ENCODE peak calls at places on chromosomes 1 and 21, in nine cellular contexts. T is right lobe of liver; N is mammary epithelial cell; Q is stimulated activated CD8-positive, alpha-beta memory T cell treated with anti-CD3 and anti-CD28 coated beads, Interleukin-15, amount 100 ng/mL, for 48 hours; L is T47D; F is neural crest cell; I is hepatocyte; J is ecto neural progenitor cell; P is cardiac septum. W is an unnamed sample.

GRCh38 chr1:25484533-25484932 is 53.8 kb downstream of the MACO1 start:
- DNase-seq in T (no peak), N (no peak), Q (no peak), L (no peak), F (no peak), I (no peak), J (no peak), P (no peak), W (no peak)

GRCh38 chr1:6832789-6833188 is 47.5 kb downstream of the CAMTA1 start:
- DNase-seq in T (no peak), N (no peak), Q (no peak), L (no peak), F (no peak), I (no peak), J (no peak), P (no peak), W (peak; percentile 5)

GRCh38 chr1:211843018-211843417 is 12.5 kb upstream of the LPGAT1 start:
- DNase-seq in T (no peak), N (no peak), Q (no peak), L (no peak), F (no peak), I (no peak), J (no peak), P (no peak), W (no peak)

GRCh38 chr1:162279099-162279498 is 97.6 kb downstream of the SPATA46 start:
- DNase-seq in T (no peak), N (no peak), Q (no peak), L (no peak), F (no peak), I (no peak), J (no peak), P (no peak), W (no peak)

GRCh38 chr1:228943436-228943835 is 208.2 kb downstream of the RHOU start:
- DNase-seq in T (no peak), N (no peak), Q (no peak), L (no peak), F (no peak), I (no peak), J (no peak), P (no peak), W (no peak)

GRCh38 chr1:94068096-94068830 is 52.7 kb downstream of the ABCA4 start:
- DNase-seq in T (no peak), N (peak; percentile 48), Q (no peak), L (peak; percentile 57), F (no peak), I (peak; percentile 62), J (no peak), P (no peak), W (no peak)

GRCh38 chr1:200296091-200296661 is 113.7 kb downstream of the ZNF281 start:
- DNase-seq in T (no peak), N (no peak), Q (no peak), L (peak; percentile 86), F (no peak), I (peak; percentile 33), J (no peak), P (no peak), W (no peak)

GRCh38 chr1:25952851-25953401 is 44.9 kb downstream of the PAFAH2 start:
- DNase-seq in T (no peak), N (no peak), Q (no peak), L (no peak), F (no peak), I (no peak), J (no peak), P (peak; percentile 77), W (no peak)

GRCh38 chr1:101360506-101360905 is 123.7 kb downstream of the S1PR1 start:
- DNase-seq in T (no peak), N (no peak), Q (no peak), L (no peak), F (no peak), I (no peak), J (no peak), P (no peak), W (no peak)

GRCh38 chr1:117613969-117614865 is 8.4 kb downstream of the TENT5C start:
- DNase-seq in T (no peak), N (no peak), Q (no peak), L (no peak), F (no peak), I (no peak), J (no peak), P (no peak), W (no peak)

GRCh38 chr1:226201029-226201593 is 14.6 kb upstream of the ACBD3 start:
- DNase-seq in T (no peak), N (no peak), Q (no peak), L (peak; percentile 56), F (no peak), I (no peak), J (no peak), P (no peak), W (no peak)

GRCh38 chr1:14301704-14302024 is 296.8 kb upstream of the KAZN start:
- DNase-seq in T (no peak), N (no peak), Q (no peak), L (no peak), F (no peak), I (no peak), J (no peak), P (no peak), W (no peak)

GRCh38 chr1:67307251-67308060 is at the start of gene IL12RB2:
- DNase-seq in T (peak; percentile 48), N (no peak), Q (peak; percentile 53), L (no peak), F (peak; percentile 17), I (peak; percentile 38), J (peak; percentile 62), P (no peak), W (peak; percentile 1)

GRCh38 chr1:99850458-99850974 is 355 bp downstream of the AGL start:
- DNase-seq in T (no peak), N (peak; percentile 25), Q (no peak), L (no peak), F (no peak), I (no peak), J (no peak), P (no peak), W (no peak)

GRCh38 chr1:108961198-108961597 is 2.1 kb downstream of the CLCC1 start:
- DNase-seq in T (no peak), N (no peak), Q (no peak), L (no peak), F (no peak), I (no peak), J (no peak), P (no peak), W (no peak)

GRCh38 chr1:161305872-161306519 is 3.8 kb downstream of the MPZ start:
- DNase-seq in T (peak; percentile 91), N (peak; percentile 42), Q (peak; percentile 73), L (no peak), F (peak; percentile 32), I (peak; percentile 91), J (peak; percentile 89), P (peak; percentile 96), W (peak; percentile 89)

GRCh38 chr1:111406325-111406768 is 21.2 kb downstream of the OVGP1 start:
- DNase-seq in T (no peak), N (peak; percentile 58), Q (no peak), L (peak; percentile 53), F (no peak), I (peak; percentile 25), J (no peak), P (no peak), W (no peak)

GRCh38 chr1:160798439-160798838 is 2.5 kb downstream of the LY9 start:
- DNase-seq in T (no peak), N (no peak), Q (no peak), L (no peak), F (no peak), I (no peak), J (peak; percentile 8), P (no peak), W (no peak)

GRCh38 chr1:209307836-209308235 is 275.7 kb upstream of the CAMK1G start:
- DNase-seq in T (no peak), N (no peak), Q (no peak), L (no peak), F (no peak), I (no peak), J (no peak), P (no peak), W (no peak)

GRCh38 chr1:19179597-19180271 is 30.3 kb downstream of the UBR4 start:
- DNase-seq in T (no peak), N (no peak), Q (no peak), L (peak; percentile 59), F (no peak), I (peak; percentile 63), J (no peak), P (no peak), W (no peak)

GRCh38 chr21:44952116-44952928 is 12.5 kb downstream of the SLX9 start:
- DNase-seq in T (peak; percentile 47), N (no peak), Q (no peak), L (no peak), F (no peak), I (no peak), J (no peak), P (peak; percentile 86), W (no peak)

GRCh38 chr1:218209351-218209861 is 75.7 kb upstream of the RRP15 start:
- DNase-seq in T (no peak), N (peak; percentile 55), Q (no peak), L (no peak), F (no peak), I (no peak), J (no peak), P (no peak), W (no peak)

GRCh38 chr1:66533804-66534745 is at the start of gene SGIP1:
- DNase-seq in T (peak; percentile 50), N (no peak), Q (no peak), L (no peak), F (peak; percentile 14), I (peak; percentile 72), J (peak; percentile 71), P (peak; percentile 87), W (peak; percentile 56)

GRCh38 chr1:82154231-82154630 is 353.5 kb downstream of the ADGRL2 start:
- DNase-seq in T (no peak), N (no peak), Q (no peak), L (no peak), F (no peak), I (no peak), J (no peak), P (no peak), W (no peak)

GRCh38 chr1:185297986-185298385 is 19.1 kb downstream of the IVNS1ABP start:
- DNase-seq in T (no peak), N (no peak), Q (no peak), L (no peak), F (no peak), I (no peak), J (no peak), P (no peak), W (no peak)

GRCh38 chr1:223717695-223718363 is 5.5 kb downstream of the CAPN2 start:
- DNase-seq in T (no peak), N (no peak), Q (no peak), L (no peak), F (no peak), I (peak; percentile 4), J (no peak), P (no peak), W (no peak)

GRCh38 chr1:156128749-156129682 is 14.5 kb downstream of the LMNA start:
- DNase-seq in T (no peak), N (no peak), Q (no peak), L (no peak), F (no peak), I (peak; percentile 76), J (no peak), P (no peak), W (no peak)

GRCh38 chr1:50417946-50418599 is 5.2 kb downstream of the DMRTA2 start:
- DNase-seq in T (no peak), N (no peak), Q (no peak), L (no peak), F (no peak), I (no peak), J (no peak), P (no peak), W (no peak)

GRCh38 chr1:75492011-75492410 is 118.9 kb downstream of the SLC44A5 start:
- DNase-seq in T (no peak), N (no peak), Q (no peak), L (no peak), F (no peak), I (no peak), J (no peak), P (no peak), W (no peak)

GRCh38 chr21:35437941-35438340 is 388.8 kb upstream of the RUNX1 start:
- DNase-seq in T (no peak), N (no peak), Q (no peak), L (no peak), F (no peak), I (no peak), J (no peak), P (no peak), W (no peak)

GRCh38 chr21:15430577-15430976 is 299.2 kb upstream of the USP25 start:
- DNase-seq in T (no peak), N (no peak), Q (no peak), L (no peak), F (no peak), I (no peak), J (no peak), P (no peak), W (no peak)